ENCODE peak calls at places on chromosomes 11 and 22, in ten cellular contexts. C is hepatic stellate cell; H is neural progenitor cell; U is AG09319; A is kidney epithelial cell; E is hypothalamus; K is GM23338; Q is activated naive CD4-positive, alpha-beta T cell; Z is HEK293T; R is bronchial epithelial cell. V is an unnamed sample.

GRCh38 chr11:123640677-123641494 is 13.5 kb downstream of the SCN3B start:
- DNase-seq in C (peak; percentile 52), H (peak; percentile 71), U (no peak), A (no peak), E (peak; percentile 32), K (peak; percentile 83), Q (peak; percentile 18), Z (peak; percentile 77), R (peak; percentile 29), V (peak; percentile 78)

GRCh38 chr11:1041149-1041467 is 4.6 kb upstream of the MUC6 start:
- DNase-seq in C (no peak), H (no peak), U (no peak), A (no peak), E (no peak), K (no peak), Q (no peak), Z (no peak), R (no peak), V (peak; percentile 7)

GRCh38 chr11:37504925-37505324 is 906.9 kb upstream of the RAG2 start:
- DNase-seq in C (peak; percentile 37), H (no peak), U (no peak), A (peak; percentile 57), E (no peak), K (no peak), Q (no peak), Z (no peak), R (peak; percentile 97), V (no peak)

GRCh38 chr22:17990167-17990566 is 34.2 kb downstream of the MICAL3 start:
- DNase-seq in C (no peak), H (no peak), U (no peak), A (no peak), E (no peak), K (no peak), Q (no peak), Z (no peak), R (no peak), V (no peak)

GRCh38 chr22:50085211-50085999 is at the start of gene MLC1:
- DNase-seq in C (no peak), H (no peak), U (no peak), A (no peak), E (peak; percentile 49), K (no peak), Q (no peak), Z (peak; percentile 28), R (no peak), V (no peak)

GRCh38 chr11:118791961-118792578 is 1.1 kb upstream of the DDX6 start:
- DNase-seq in C (peak; percentile 22), H (peak; percentile 47), U (no peak), A (no peak), E (peak; percentile 39), K (peak; percentile 51), Q (no peak), Z (peak; percentile 14), R (no peak), V (no peak)

GRCh38 chr11:37505406-37505805 is 907.4 kb upstream of the RAG2 start:
- DNase-seq in C (no peak), H (peak; percentile 38), U (no peak), A (no peak), E (no peak), K (peak; percentile 1), Q (no peak), Z (no peak), R (peak; percentile 60), V (no peak)

GRCh38 chr11:109309153-109309552 is 112.8 kb upstream of the C11orf87 start:
- DNase-seq in C (no peak), H (no peak), U (no peak), A (no peak), E (no peak), K (no peak), Q (no peak), Z (no peak), R (no peak), V (no peak)

GRCh38 chr22:37431811-37432707 is 4.8 kb upstream of the ELFN2 start:
- DNase-seq in C (peak; percentile 94), H (no peak), U (peak; percentile 70), A (peak; percentile 97), E (no peak), K (no peak), Q (no peak), Z (no peak), R (peak; percentile 98), V (no peak)

GRCh38 chr22:27839261-27839660 is 37.7 kb upstream of the MN1 start:
- DNase-seq in C (no peak), H (no peak), U (no peak), A (no peak), E (no peak), K (no peak), Q (no peak), Z (no peak), R (no peak), V (no peak)

GRCh38 chr11:109968299-109968698 is 124.9 kb upstream of the ZC3H12C start:
- DNase-seq in C (no peak), H (no peak), U (no peak), A (no peak), E (no peak), K (no peak), Q (no peak), Z (no peak), R (no peak), V (no peak)

GRCh38 chr22:17381237-17381913 is 12.1 kb downstream of the CECR2 start:
- DNase-seq in C (no peak), H (peak; percentile 26), U (no peak), A (no peak), E (no peak), K (peak; percentile 38), Q (no peak), Z (no peak), R (peak; percentile 7), V (no peak)

GRCh38 chr11:71449596-71449995 is 1.4 kb upstream of the DHCR7 start:
- DNase-seq in C (no peak), H (peak; percentile 8), U (no peak), A (no peak), E (no peak), K (no peak), Q (no peak), Z (no peak), R (peak; percentile 31), V (no peak)

GRCh38 chr11:17639091-17639490 is 80.3 kb upstream of the MYOD1 start:
- DNase-seq in C (no peak), H (no peak), U (no peak), A (no peak), E (no peak), K (no peak), Q (no peak), Z (no peak), R (no peak), V (no peak)

GRCh38 chr11:2443881-2444300 is 423 bp downstream of the TRPM5 start:
- DNase-seq in C (no peak), H (peak; percentile 12), U (no peak), A (no peak), E (no peak), K (no peak), Q (no peak), Z (no peak), R (no peak), V (no peak)

GRCh38 chr11:79189055-79189454 is 251.8 kb downstream of the TENM4 start:
- DNase-seq in C (no peak), H (no peak), U (no peak), A (no peak), E (no peak), K (no peak), Q (no peak), Z (no peak), R (no peak), V (no peak)

GRCh38 chr11:8247312-8247711 is 16.4 kb downstream of the LMO1 start:
- DNase-seq in C (no peak), H (no peak), U (no peak), A (no peak), E (no peak), K (peak; percentile 58), Q (no peak), Z (peak; percentile 55), R (peak; percentile 17), V (peak; percentile 25)

GRCh38 chr11:56543157-56543556 is at the start of gene OR5M11:
- DNase-seq in C (no peak), H (no peak), U (no peak), A (no peak), E (no peak), K (no peak), Q (no peak), Z (no peak), R (no peak), V (no peak)

GRCh38 chr11:120929090-120929489 is 94.8 kb upstream of the TBCEL start:
- DNase-seq in C (no peak), H (no peak), U (no peak), A (peak; percentile 16), E (no peak), K (no peak), Q (no peak), Z (no peak), R (no peak), V (no peak)

GRCh38 chr11:26891501-26891900 is 102.4 kb upstream of the FIBIN start:
- DNase-seq in C (no peak), H (no peak), U (no peak), A (no peak), E (no peak), K (no peak), Q (no peak), Z (no peak), R (no peak), V (no peak)

GRCh38 chr11:20308601-20309000 is 54.9 kb upstream of the HTATIP2 start:
- DNase-seq in C (no peak), H (no peak), U (no peak), A (no peak), E (no peak), K (no peak), Q (no peak), Z (no peak), R (no peak), V (no peak)

GRCh38 chr11:118933486-118933885 is 7.8 kb upstream of the BCL9L start:
- DNase-seq in C (no peak), H (no peak), U (no peak), A (no peak), E (no peak), K (no peak), Q (no peak), Z (no peak), R (peak; percentile 51), V (peak; percentile 49)

GRCh38 chr11:124762624-124763155 is 600 bp upstream of the ESAM start:
- DNase-seq in C (no peak), H (peak; percentile 67), U (no peak), A (no peak), E (no peak), K (no peak), Q (no peak), Z (peak; percentile 56), R (no peak), V (peak; percentile 13)

GRCh38 chr11:18383388-18384156 is 10.8 kb upstream of the LDHA start:
- DNase-seq in C (peak; percentile 93), H (peak; percentile 6), U (peak; percentile 91), A (peak; percentile 98), E (peak; percentile 60), K (peak; percentile 32), Q (peak; percentile 9), Z (peak; percentile 16), R (peak; percentile 100), V (no peak)

GRCh38 chr22:44931077-44931540 is 78.7 kb downstream of the PHF21B start:
- DNase-seq in C (no peak), H (no peak), U (peak; percentile 12), A (no peak), E (peak; percentile 29), K (no peak), Q (no peak), Z (no peak), R (no peak), V (no peak)

GRCh38 chr11:9459573-9460321 is 1.1 kb upstream of the ZNF143 start:
- DNase-seq in C (peak; percentile 26), H (no peak), U (no peak), A (no peak), E (no peak), K (peak; percentile 41), Q (peak; percentile 35), Z (no peak), R (peak; percentile 52), V (no peak)

GRCh38 chr11:112143597-112143996 is 20.3 kb downstream of the IL18 start:
- DNase-seq in C (no peak), H (no peak), U (no peak), A (no peak), E (no peak), K (no peak), Q (no peak), Z (no peak), R (no peak), V (no peak)

GRCh38 chr11:11587122-11587521 is 34.7 kb downstream of the GALNT18 start:
- DNase-seq in C (no peak), H (no peak), U (no peak), A (no peak), E (no peak), K (no peak), Q (no peak), Z (no peak), R (no peak), V (no peak)